ENCODE peak calls at places on chromosomes 6 and 20, in nine cellular contexts. G is pancreas; Y is stomach; T is foreskin fibroblast; X is CD8-positive, alpha-beta T cell; C is fibroblast of the aortic adventitia; H is sigmoid colon; J is left ventricle myocardium inferior; P is cardiac fibroblast. Z is an unnamed sample.

GRCh38 chr6:143583542-143584330 is 72.2 kb upstream of the FUCA2 start:
- DNase-seq in G (no peak), Y (no peak), T (peak), X (no peak), C (peak), H (no peak), J (no peak), P (peak), Z (peak)

GRCh38 chr6:85997206-85997605 is 354.5 kb upstream of the SYNCRIP start:
- DNase-seq in G (no peak), Y (no peak), T (no peak), X (no peak), C (no peak), H (no peak), J (no peak), P (no peak), Z (no peak)

GRCh38 chr20:40331699-40332098 is 357.3 kb downstream of the MAFB start:
- DNase-seq in G (no peak), Y (no peak), T (no peak), X (no peak), C (no peak), H (no peak), J (no peak), P (no peak), Z (no peak)

GRCh38 chr6:48567016-48567415 is 456.0 kb upstream of the PTCHD4 start:
- DNase-seq in G (no peak), Y (no peak), T (peak), X (no peak), C (peak), H (no peak), J (no peak), P (peak), Z (peak)

GRCh38 chr20:20480689-20481088 is 112.8 kb downstream of the INSM1 start:
- DNase-seq in G (no peak), Y (no peak), T (peak), X (no peak), C (peak), H (no peak), J (no peak), P (peak), Z (peak)

GRCh38 chr6:35703554-35703953 is 14.8 kb upstream of the FKBP5 start:
- DNase-seq in G (no peak), Y (peak), T (no peak), X (no peak), C (no peak), H (peak), J (no peak), P (no peak), Z (no peak)

GRCh38 chr6:136012948-136013347 is 161.4 kb downstream of the PDE7B start:
- DNase-seq in G (no peak), Y (no peak), T (no peak), X (no peak), C (peak), H (no peak), J (no peak), P (peak), Z (no peak)

GRCh38 chr20:33267691-33268090 is 15.3 kb upstream of the BPIFB1 start:
- DNase-seq in G (no peak), Y (no peak), T (no peak), X (no peak), C (no peak), H (no peak), J (no peak), P (no peak), Z (no peak)

GRCh38 chr6:116298273-116298672 is 18.5 kb upstream of the TSPYL1 start:
- DNase-seq in G (no peak), Y (no peak), T (no peak), X (no peak), C (no peak), H (no peak), J (no peak), P (no peak), Z (no peak)

GRCh38 chr20:23587631-23588030 is 18.1 kb downstream of the CST9 start:
- DNase-seq in G (no peak), Y (no peak), T (no peak), X (no peak), C (no peak), H (no peak), J (no peak), P (no peak), Z (no peak)

GRCh38 chr20:45487231-45487635 is 17.7 kb downstream of the WFDC2 start:
- DNase-seq in G (no peak), Y (no peak), T (no peak), X (no peak), C (no peak), H (no peak), J (no peak), P (no peak), Z (no peak)

GRCh38 chr6:8837343-8837742 is 402.0 kb upstream of the SLC35B3 start:
- DNase-seq in G (no peak), Y (no peak), T (no peak), X (no peak), C (no peak), H (no peak), J (no peak), P (no peak), Z (no peak)

GRCh38 chr20:17919149-17919548 is 49.4 kb downstream of the SNX5 start:
- DNase-seq in G (no peak), Y (no peak), T (no peak), X (no peak), C (no peak), H (peak), J (no peak), P (no peak), Z (no peak)

GRCh38 chr6:19325335-19325789 is 511.8 kb upstream of the ID4 start:
- DNase-seq in G (no peak), Y (no peak), T (no peak), X (no peak), C (peak), H (no peak), J (no peak), P (no peak), Z (no peak)

GRCh38 chr20:3670511-3670910 is 7.3 kb upstream of the GFRA4 start:
- DNase-seq in G (no peak), Y (no peak), T (peak), X (no peak), C (no peak), H (no peak), J (no peak), P (peak), Z (no peak)

GRCh38 chr20:15848126-15848525 is 725.1 kb downstream of the KIF16B start:
- DNase-seq in G (no peak), Y (no peak), T (no peak), X (no peak), C (no peak), H (no peak), J (no peak), P (no peak), Z (no peak)

GRCh38 chr6:89734526-89734925 is 85.1 kb downstream of the MDN1 start:
- DNase-seq in G (no peak), Y (no peak), T (no peak), X (no peak), C (no peak), H (no peak), J (no peak), P (peak), Z (no peak)

GRCh38 chr20:36742558-36742957 is 3.3 kb downstream of the NDRG3 start:
- DNase-seq in G (no peak), Y (no peak), T (no peak), X (no peak), C (no peak), H (no peak), J (no peak), P (no peak), Z (no peak)

GRCh38 chr6:16746812-16747211 is 14.4 kb downstream of the ATXN1 start:
- DNase-seq in G (no peak), Y (no peak), T (no peak), X (no peak), C (no peak), H (no peak), J (no peak), P (no peak), Z (no peak)

GRCh38 chr6:14037402-14038277 is 79.9 kb upstream of the CD83 start:
- DNase-seq in G (no peak), Y (no peak), T (peak), X (no peak), C (peak), H (no peak), J (no peak), P (peak), Z (peak)

GRCh38 chr6:137894779-137895385 is 27.8 kb downstream of the TNFAIP3 start:
- DNase-seq in G (no peak), Y (no peak), T (peak), X (no peak), C (peak), H (no peak), J (no peak), P (peak), Z (no peak)

GRCh38 chr6:56916849-56917551 is 37.9 kb upstream of the BEND6 start:
- DNase-seq in G (no peak), Y (no peak), T (no peak), X (no peak), C (peak), H (no peak), J (no peak), P (no peak), Z (peak)

GRCh38 chr6:44131880-44132279 is 4.5 kb downstream of the TMEM63B start:
- DNase-seq in G (no peak), Y (no peak), T (no peak), X (no peak), C (no peak), H (no peak), J (no peak), P (no peak), Z (no peak)

GRCh38 chr6:107423474-107423873 is 35.9 kb downstream of the PDSS2 start:
- DNase-seq in G (no peak), Y (no peak), T (no peak), X (no peak), C (no peak), H (no peak), J (no peak), P (no peak), Z (no peak)

GRCh38 chr20:6185268-6185667 is 62.4 kb upstream of the FERMT1 start:
- DNase-seq in G (no peak), Y (no peak), T (no peak), X (no peak), C (no peak), H (no peak), J (no peak), P (no peak), Z (no peak)

GRCh38 chr6:70219943-70220613 is 82.8 kb downstream of the COL9A1 start:
- DNase-seq in G (no peak), Y (no peak), T (no peak), X (no peak), C (no peak), H (no peak), J (no peak), P (no peak), Z (no peak)

GRCh38 chr6:70222350-70222749 is 80.5 kb downstream of the COL9A1 start:
- DNase-seq in G (no peak), Y (no peak), T (no peak), X (no peak), C (no peak), H (no peak), J (no peak), P (no peak), Z (no peak)

GRCh38 chr6:70225052-70225451 is 77.8 kb downstream of the COL9A1 start:
- DNase-seq in G (no peak), Y (no peak), T (no peak), X (no peak), C (no peak), H (no peak), J (no peak), P (no peak), Z (no peak)

GRCh38 chr6:70221025-70221714 is 81.7 kb downstream of the COL9A1 start:
- DNase-seq in G (no peak), Y (no peak), T (peak), X (no peak), C (peak), H (no peak), J (no peak), P (peak), Z (peak)

DNA sequence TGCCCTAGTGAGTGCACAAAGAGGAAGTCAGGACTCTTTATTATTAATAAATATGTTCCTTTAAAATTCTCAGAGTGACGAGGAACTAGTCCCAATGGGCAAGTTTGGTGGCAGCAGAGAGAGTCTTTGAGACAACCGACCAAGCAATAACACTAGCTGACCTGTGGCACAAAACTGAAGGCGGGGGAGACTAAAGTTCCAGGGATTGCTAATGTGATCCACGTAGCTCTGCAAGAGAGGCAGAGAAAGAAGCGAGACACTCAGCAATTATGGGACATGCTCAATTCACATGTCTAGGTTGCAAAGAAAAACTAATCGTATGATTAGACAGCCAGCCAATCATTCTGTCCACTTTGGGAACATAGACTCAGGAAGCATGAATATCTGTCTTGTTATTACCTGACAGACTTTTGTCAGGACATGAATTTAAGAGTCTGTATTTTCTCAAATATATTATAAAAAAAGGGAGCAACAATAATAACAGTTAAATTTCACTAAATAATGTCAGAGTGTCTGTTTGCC is 81.1 kb downstream of the COL9A1 start:
- DNase-seq in G (no peak), Y (no peak), T (no peak), X (no peak), C (no peak), H (no peak), J (no peak), P (no peak), Z (no peak)
- TF ChIP-seq CTCF in G (no peak), Y (no peak), T (no peak), X (no peak), C (no peak), H (no peak), J (no peak), P (no peak), Z (no peak)

GRCh38 chr6:99602519-99603420 is 3.9 kb upstream of the PRDM13 start:
- DNase-seq in G (no peak), Y (no peak), T (peak), X (no peak), C (no peak), H (no peak), J (no peak), P (no peak), Z (no peak)

GRCh38 chr6:99605911-99606669 is 543 bp upstream of the PRDM13 start:
- DNase-seq in G (no peak), Y (no peak), T (no peak), X (no peak), C (no peak), H (no peak), J (no peak), P (no peak), Z (no peak)

GRCh38 chr6:99605074-99605726 is 1.4 kb upstream of the PRDM13 start:
- DNase-seq in G (no peak), Y (no peak), T (no peak), X (no peak), C (no peak), H (no peak), J (no peak), P (no peak), Z (no peak)

GRCh38 chr6:99604161-99605073 is 2.2 kb upstream of the PRDM13 start:
- DNase-seq in G (no peak), Y (no peak), T (no peak), X (no peak), C (no peak), H (no peak), J (no peak), P (no peak), Z (no peak)

DNA sequence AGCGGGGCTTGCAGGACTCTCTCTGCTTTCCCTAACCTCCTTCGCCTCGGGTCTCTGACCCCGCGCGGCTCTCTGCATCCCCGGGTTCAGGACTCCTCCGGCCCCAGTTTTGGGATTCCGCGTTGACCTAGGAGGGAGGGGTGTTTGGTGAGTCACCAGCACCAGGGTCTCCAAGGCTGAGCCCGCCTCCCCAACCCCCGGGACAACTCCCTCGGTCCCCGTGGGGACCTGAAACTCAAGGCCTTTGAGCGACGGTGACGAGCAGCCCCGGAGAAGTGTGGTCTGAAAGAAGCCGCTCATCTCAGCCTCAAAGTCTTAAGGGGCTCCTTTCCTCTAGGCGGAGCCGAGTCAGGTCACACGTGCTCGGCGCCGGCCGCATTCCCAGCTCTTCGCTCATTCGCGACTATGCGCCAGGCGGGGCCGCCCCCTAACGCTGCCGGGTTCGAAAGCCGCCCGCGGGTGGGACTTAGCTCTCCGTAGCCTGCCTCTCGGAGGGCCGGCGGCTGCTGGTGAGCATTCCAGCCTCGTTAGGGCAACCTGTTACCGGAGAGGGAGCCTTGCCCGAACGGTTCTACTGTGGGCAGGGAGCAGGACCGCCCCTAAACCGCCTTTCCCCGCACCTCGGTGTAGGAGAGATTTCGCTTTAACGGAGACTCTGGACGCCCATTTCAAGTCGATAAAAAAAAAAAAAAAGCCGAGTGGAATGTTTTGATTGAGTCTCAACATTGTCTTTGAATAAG is 3.0 kb upstream of the PRDM13 start:
- DNase-seq in G (no peak), Y (no peak), T (peak), X (peak), C (no peak), H (no peak), J (no peak), P (no peak), Z (peak)
- H3K4me3 ChIP-seq in G (peak), Y (peak), T (peak), X (peak), C (peak), H (peak), J (peak), P (peak), Z (peak)

DNA sequence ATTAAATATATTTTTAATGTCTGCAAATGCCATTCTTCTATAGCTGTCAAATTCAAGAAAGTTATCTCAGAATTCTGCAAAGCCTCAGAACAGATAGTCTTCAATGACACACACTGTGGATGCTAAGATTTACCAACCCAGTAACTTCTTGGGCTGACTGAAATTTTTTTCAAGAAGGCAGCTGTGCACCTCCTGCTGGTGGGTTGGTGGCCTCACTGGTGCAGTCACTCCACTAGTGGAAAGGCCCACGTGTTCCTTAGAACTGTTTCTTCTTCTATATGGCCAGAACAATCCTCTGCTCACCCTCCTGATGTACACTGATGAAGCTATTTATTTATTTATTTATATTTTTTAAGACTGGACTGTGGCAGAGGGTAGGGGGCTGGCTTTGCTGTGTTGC is 28.1 kb upstream of the MTCL3 start:
- DNase-seq in G (no peak), Y (no peak), T (peak), X (no peak), C (no peak), H (no peak), J (no peak), P (peak), Z (no peak)
- TF ChIP-seq CTCF in G (no peak), Y (no peak), T (peak), X (no peak), C (peak), H (no peak), J (no peak), P (peak), Z (peak)

GRCh38 chr6:68572525-68572924 is 62.6 kb upstream of the ADGRB3 start:
- DNase-seq in G (no peak), Y (no peak), T (peak), X (no peak), C (no peak), H (no peak), J (no peak), P (peak), Z (peak)
- H3K4me3 ChIP-seq in G (no peak), Y (no peak), T (no peak), X (no peak), C (no peak), H (no peak), J (no peak), P (no peak), Z (no peak)